ENCODE peak calls at places on chromosomes 12 and 14, in nine cellular contexts. One of them, this sample, is unnamed.

GRCh38 chr12:76282744-76283143 is 65.5 kb downstream of the BBS10 start:
- DNase-seq in Calu3: no peak
- DNase-seq in WERI-Rb-1: no peak
- DNase-seq in astrocyte: no peak
- DNase-seq in AG09319: no peak
- DNase-seq in activated CD8-positive, alpha-beta T cell treated with anti-CD3 and anti-CD28 coated beads for 36 hours: no peak
- DNase-seq in lower lobe of right lung: no peak
- DNase-seq in hepatocyte: no peak
- DNase-seq in HFFc6: no peak
- DNase-seq in this sample: no peak

GRCh38 chr14:100786820-100787219 is 39.1 kb upstream of the MEG3 start:
- DNase-seq in AG09319: no peak
- DNase-seq in activated CD8-positive, alpha-beta T cell treated with anti-CD3 and anti-CD28 coated beads for 36 hours: no peak
- DNase-seq in lower lobe of right lung: no peak
- DNase-seq in HFFc6: no peak
- DNase-seq in astrocyte: no peak
- DNase-seq in hepatocyte: no peak
- DNase-seq in Calu3: no peak
- DNase-seq in WERI-Rb-1: no peak
- DNase-seq in this sample: no peak

GRCh38 chr14:39175445-39176262 is 600 bp downstream of the PNN start:
- DNase-seq in AG09319: no peak
- DNase-seq in HFFc6: no peak
- DNase-seq in astrocyte: peak; percentile 23
- DNase-seq in Calu3: peak; percentile 44
- DNase-seq in lower lobe of right lung: no peak
- DNase-seq in hepatocyte: peak; percentile 58
- DNase-seq in WERI-Rb-1: peak; percentile 47
- DNase-seq in activated CD8-positive, alpha-beta T cell treated with anti-CD3 and anti-CD28 coated beads for 36 hours: peak; percentile 45
- DNase-seq in this sample: peak; percentile 38

GRCh38 chr12:68981536-68981935 is 48.6 kb upstream of the CPM start:
- DNase-seq in AG09319: no peak
- DNase-seq in lower lobe of right lung: no peak
- DNase-seq in WERI-Rb-1: no peak
- DNase-seq in Calu3: no peak
- DNase-seq in astrocyte: peak; percentile 52
- DNase-seq in activated CD8-positive, alpha-beta T cell treated with anti-CD3 and anti-CD28 coated beads for 36 hours: no peak
- DNase-seq in HFFc6: peak; percentile 37
- DNase-seq in hepatocyte: no peak
- DNase-seq in this sample: no peak

GRCh38 chr12:89703768-89704167 is 4.9 kb downstream of the ATP2B1 start:
- DNase-seq in astrocyte: no peak
- DNase-seq in Calu3: no peak
- DNase-seq in lower lobe of right lung: no peak
- DNase-seq in activated CD8-positive, alpha-beta T cell treated with anti-CD3 and anti-CD28 coated beads for 36 hours: no peak
- DNase-seq in AG09319: no peak
- DNase-seq in WERI-Rb-1: no peak
- DNase-seq in HFFc6: no peak
- DNase-seq in hepatocyte: no peak
- DNase-seq in this sample: no peak

GRCh38 chr14:61889914-61890351 is 127.7 kb downstream of the SNAPC1 start:
- DNase-seq in HFFc6: no peak
- DNase-seq in WERI-Rb-1: no peak
- DNase-seq in Calu3: no peak
- DNase-seq in astrocyte: no peak
- DNase-seq in hepatocyte: no peak
- DNase-seq in activated CD8-positive, alpha-beta T cell treated with anti-CD3 and anti-CD28 coated beads for 36 hours: peak; percentile 31
- DNase-seq in AG09319: no peak
- DNase-seq in lower lobe of right lung: no peak
- DNase-seq in this sample: peak; percentile 72

GRCh38 chr12:56160160-56160763 is 2.1 kb downstream of the MYL6 start:
- DNase-seq in HFFc6: peak; percentile 38
- DNase-seq in AG09319: no peak
- DNase-seq in activated CD8-positive, alpha-beta T cell treated with anti-CD3 and anti-CD28 coated beads for 36 hours: peak; percentile 82
- DNase-seq in WERI-Rb-1: no peak
- DNase-seq in astrocyte: no peak
- DNase-seq in lower lobe of right lung: no peak
- DNase-seq in hepatocyte: no peak
- DNase-seq in Calu3: no peak
- DNase-seq in this sample: no peak

GRCh38 chr14:105591052-105591451 is 64.7 kb downstream of the TMEM121 start:
- DNase-seq in hepatocyte: no peak
- DNase-seq in astrocyte: no peak
- DNase-seq in lower lobe of right lung: no peak
- DNase-seq in AG09319: no peak
- DNase-seq in activated CD8-positive, alpha-beta T cell treated with anti-CD3 and anti-CD28 coated beads for 36 hours: no peak
- DNase-seq in HFFc6: no peak
- DNase-seq in Calu3: no peak
- DNase-seq in WERI-Rb-1: no peak
- DNase-seq in this sample: no peak

GRCh38 chr14:102209224-102209966 is 69.7 kb downstream of the WDR20 start:
- DNase-seq in HFFc6: peak; percentile 47
- DNase-seq in activated CD8-positive, alpha-beta T cell treated with anti-CD3 and anti-CD28 coated beads for 36 hours: no peak
- DNase-seq in WERI-Rb-1: no peak
- DNase-seq in AG09319: no peak
- DNase-seq in Calu3: peak; percentile 21
- DNase-seq in hepatocyte: peak; percentile 41
- DNase-seq in astrocyte: no peak
- DNase-seq in lower lobe of right lung: no peak
- DNase-seq in this sample: no peak

GRCh38 chr12:113359133-113359938 is 949 bp downstream of the PLBD2 start:
- DNase-seq in AG09319: no peak
- DNase-seq in lower lobe of right lung: no peak
- DNase-seq in Calu3: no peak
- DNase-seq in activated CD8-positive, alpha-beta T cell treated with anti-CD3 and anti-CD28 coated beads for 36 hours: no peak
- DNase-seq in WERI-Rb-1: no peak
- DNase-seq in hepatocyte: no peak
- DNase-seq in HFFc6: peak; percentile 25
- DNase-seq in astrocyte: peak; percentile 12
- DNase-seq in this sample: no peak

DNA sequence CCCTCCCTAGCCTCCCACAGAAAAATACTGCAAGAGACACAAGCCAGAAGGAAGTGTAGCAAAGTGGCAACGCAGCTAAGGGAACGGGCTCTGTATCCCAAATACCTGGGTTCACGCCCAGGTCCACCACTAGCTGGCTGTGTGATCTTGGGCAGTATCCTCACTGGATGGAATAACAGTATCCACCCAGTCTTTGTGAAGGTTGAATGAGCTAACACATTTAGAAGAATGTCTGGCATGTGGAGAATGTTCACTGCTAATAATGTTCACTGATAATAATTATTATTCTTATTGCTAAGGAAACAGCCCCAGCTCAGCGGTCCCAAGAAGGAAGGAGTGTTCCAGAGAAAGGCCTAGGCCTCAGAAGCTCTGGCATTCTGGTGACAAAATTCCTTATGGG is 70.9 kb downstream of the VWF start:
- DNase-seq in hepatocyte: no peak
- DNase-seq in astrocyte: peak; percentile 58
- DNase-seq in lower lobe of right lung: no peak
- DNase-seq in Calu3: peak; percentile 25
- DNase-seq in HFFc6: peak; percentile 36
- DNase-seq in AG09319: no peak
- DNase-seq in activated CD8-positive, alpha-beta T cell treated with anti-CD3 and anti-CD28 coated beads for 36 hours: no peak
- DNase-seq in WERI-Rb-1: no peak
- DNase-seq in this sample: no peak
- TF ChIP-seq CTCF in hepatocyte: no peak
- TF ChIP-seq CTCF in astrocyte: no peak
- TF ChIP-seq CTCF in lower lobe of right lung: no peak
- TF ChIP-seq CTCF in Calu3: no peak
- TF ChIP-seq CTCF in HFFc6: no peak
- TF ChIP-seq CTCF in AG09319: no peak
- TF ChIP-seq CTCF in activated CD8-positive, alpha-beta T cell treated with anti-CD3 and anti-CD28 coated beads for 36 hours: no peak
- TF ChIP-seq CTCF in WERI-Rb-1: no peak
- TF ChIP-seq CTCF in this sample: no peak

DNA sequence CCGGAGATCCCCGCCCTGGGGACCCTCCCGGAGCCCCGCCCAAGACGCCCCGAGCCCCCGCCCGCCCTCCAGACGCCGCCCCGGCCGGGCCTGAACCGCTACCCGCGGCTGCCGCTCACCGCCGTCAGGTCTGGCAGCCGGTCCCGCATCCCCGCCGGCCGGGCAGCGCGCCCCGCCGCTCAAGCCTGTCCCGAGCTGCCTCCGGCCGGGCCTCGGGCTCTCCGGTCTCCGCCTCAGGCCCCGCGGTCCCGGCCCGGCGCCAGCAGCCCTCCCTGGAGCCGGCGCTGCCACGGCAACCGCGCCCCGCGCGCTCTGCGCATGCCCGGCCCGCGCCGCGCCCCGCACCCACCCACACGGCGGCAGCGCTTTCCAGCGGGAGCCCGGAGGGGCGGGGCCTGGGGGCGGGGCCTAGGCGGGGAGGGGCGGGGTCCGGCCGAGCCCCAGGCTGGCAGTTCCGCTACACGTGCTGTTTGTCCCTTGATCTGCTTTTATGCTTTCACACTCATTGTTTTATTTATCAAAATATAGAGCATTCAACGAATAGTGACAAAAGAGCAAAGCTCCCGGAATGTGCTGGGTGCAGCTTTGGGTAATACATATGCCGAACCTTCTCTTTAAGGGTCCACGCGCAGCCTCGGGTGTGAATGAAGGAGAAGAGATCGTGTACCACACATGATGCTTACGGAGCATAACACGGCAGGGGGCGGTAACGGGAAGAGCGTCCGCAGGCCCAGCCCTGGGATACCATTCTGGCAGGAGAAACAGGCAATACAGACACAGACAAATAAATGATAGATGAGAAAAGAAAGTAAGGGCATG is at the start of gene STX2:
- DNase-seq in lower lobe of right lung: peak; percentile 88
- DNase-seq in HFFc6: peak; percentile 70
- DNase-seq in hepatocyte: peak; percentile 93
- DNase-seq in WERI-Rb-1: peak; percentile 81
- DNase-seq in Calu3: peak; percentile 97
- DNase-seq in AG09319: peak; percentile 36
- DNase-seq in activated CD8-positive, alpha-beta T cell treated with anti-CD3 and anti-CD28 coated beads for 36 hours: peak; percentile 83
- DNase-seq in astrocyte: peak; percentile 54
- DNase-seq in this sample: peak; percentile 97
- TF ChIP-seq CTCF in lower lobe of right lung: peak; percentile 20
- TF ChIP-seq CTCF in HFFc6: peak; percentile 71
- TF ChIP-seq CTCF in hepatocyte: peak; percentile 32
- TF ChIP-seq CTCF in WERI-Rb-1: peak; percentile 56
- TF ChIP-seq CTCF in Calu3: peak; percentile 31
- TF ChIP-seq CTCF in AG09319: peak; percentile 44
- TF ChIP-seq CTCF in activated CD8-positive, alpha-beta T cell treated with anti-CD3 and anti-CD28 coated beads for 36 hours: no peak
- TF ChIP-seq CTCF in astrocyte: no peak
- TF ChIP-seq CTCF in this sample: peak; percentile 6

GRCh38 chr12:43283206-43283605 is 268.8 kb downstream of the ADAMTS20 start:
- DNase-seq in AG09319: no peak
- DNase-seq in Calu3: no peak
- DNase-seq in hepatocyte: no peak
- DNase-seq in activated CD8-positive, alpha-beta T cell treated with anti-CD3 and anti-CD28 coated beads for 36 hours: no peak
- DNase-seq in astrocyte: no peak
- DNase-seq in WERI-Rb-1: no peak
- DNase-seq in HFFc6: no peak
- DNase-seq in lower lobe of right lung: no peak
- DNase-seq in this sample: no peak
- TF ChIP-seq CTCF in AG09319: no peak
- TF ChIP-seq CTCF in Calu3: no peak
- TF ChIP-seq CTCF in hepatocyte: no peak
- TF ChIP-seq CTCF in activated CD8-positive, alpha-beta T cell treated with anti-CD3 and anti-CD28 coated beads for 36 hours: no peak
- TF ChIP-seq CTCF in astrocyte: no peak
- TF ChIP-seq CTCF in WERI-Rb-1: no peak
- TF ChIP-seq CTCF in HFFc6: no peak
- TF ChIP-seq CTCF in lower lobe of right lung: no peak
- TF ChIP-seq CTCF in this sample: no peak

GRCh38 chr14:96281486-96281885 is 25.5 kb downstream of the BDKRB1 start:
- DNase-seq in WERI-Rb-1: no peak
- DNase-seq in astrocyte: no peak
- DNase-seq in HFFc6: no peak
- DNase-seq in hepatocyte: no peak
- DNase-seq in AG09319: no peak
- DNase-seq in Calu3: no peak
- DNase-seq in activated CD8-positive, alpha-beta T cell treated with anti-CD3 and anti-CD28 coated beads for 36 hours: no peak
- DNase-seq in lower lobe of right lung: no peak
- DNase-seq in this sample: no peak
- TF ChIP-seq CTCF in WERI-Rb-1: peak; percentile 18
- TF ChIP-seq CTCF in astrocyte: no peak
- TF ChIP-seq CTCF in HFFc6: no peak
- TF ChIP-seq CTCF in hepatocyte: peak; percentile 27
- TF ChIP-seq CTCF in AG09319: no peak
- TF ChIP-seq CTCF in Calu3: no peak
- TF ChIP-seq CTCF in activated CD8-positive, alpha-beta T cell treated with anti-CD3 and anti-CD28 coated beads for 36 hours: no peak
- TF ChIP-seq CTCF in lower lobe of right lung: no peak
- TF ChIP-seq CTCF in this sample: no peak